ENCODE peak calls at places on chromosome 7, in four cellular contexts. C, T, G and H are unnamed samples.

GRCh38 chr7:123348700-123349099 is 148.9 kb upstream of the SLC13A1 start:
- DNase-seq in G (no peak), T (no peak), C (no peak), H (no peak)

GRCh38 chr7:157785021-157785441 is 448.2 kb downstream of the DNAJB6 start:
- DNase-seq in G (no peak), C (no peak), T (no peak), H (no peak)

GRCh38 chr7:16926283-16926682 is 44.5 kb upstream of the AGR3 start:
- DNase-seq in C (no peak), G (no peak), T (no peak), H (no peak)

GRCh38 chr7:17907014-17907413 is 33.3 kb downstream of the SNX13 start:
- DNase-seq in T (no peak), C (no peak), G (no peak), H (no peak)

GRCh38 chr7:32868116-32868515 is 23.4 kb downstream of the KBTBD2 start:
- DNase-seq in C (no peak), G (no peak), T (no peak), H (no peak)

GRCh38 chr7:135519233-135519688 is 9.4 kb upstream of the CNOT4 start:
- DNase-seq in C (no peak), T (no peak), G (no peak), H (no peak)

GRCh38 chr7:130884437-130885417 is 150.7 kb upstream of the KLF14 start:
- DNase-seq in T (no peak), G (no peak), C (no peak), H (no peak)

GRCh38 chr7:13282377-13282980 is 595.0 kb downstream of the ARL4A start:
- DNase-seq in G (no peak), C (no peak), T (no peak), H (peak)

GRCh38 chr7:139730746-139731612 is 46.8 kb downstream of the HIPK2 start:
- DNase-seq in T (no peak), C (no peak), G (no peak), H (no peak)

DNA sequence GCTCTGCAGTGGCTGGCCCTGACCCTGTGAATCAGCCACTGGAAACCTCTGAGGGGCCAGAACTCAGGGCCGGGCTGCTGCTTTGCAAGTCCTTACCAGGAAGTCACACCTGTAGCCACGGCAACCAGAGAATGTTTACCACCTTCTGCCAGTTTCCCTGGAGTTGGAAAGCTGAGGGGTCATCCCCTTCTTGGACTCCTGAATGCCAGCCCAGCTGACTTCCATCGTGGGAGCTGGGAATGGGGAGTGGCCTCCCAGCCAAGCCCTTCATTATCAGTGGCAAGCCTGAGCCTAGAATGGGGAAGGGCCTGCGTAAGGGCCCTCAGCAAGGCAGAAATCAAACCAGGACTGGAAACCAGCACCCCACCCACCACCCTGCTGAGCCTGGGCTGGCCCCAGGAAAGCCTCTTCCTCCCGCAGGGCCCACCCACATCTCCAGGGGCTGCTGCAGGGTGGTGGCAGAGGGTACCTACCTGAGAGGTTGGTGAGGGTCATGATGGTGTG is 6.5 kb upstream of the CRHR2 start:
- DNase-seq in G (no peak), C (no peak), T (peak), H (no peak)
- TF ChIP-seq USF1 in G (no peak), C (no peak), T (no peak), H (no peak)

GRCh38 chr7:146681487-146681886 is 564.9 kb downstream of the CNTNAP2 start:
- DNase-seq in C (peak), T (no peak), G (no peak), H (no peak)

DNA sequence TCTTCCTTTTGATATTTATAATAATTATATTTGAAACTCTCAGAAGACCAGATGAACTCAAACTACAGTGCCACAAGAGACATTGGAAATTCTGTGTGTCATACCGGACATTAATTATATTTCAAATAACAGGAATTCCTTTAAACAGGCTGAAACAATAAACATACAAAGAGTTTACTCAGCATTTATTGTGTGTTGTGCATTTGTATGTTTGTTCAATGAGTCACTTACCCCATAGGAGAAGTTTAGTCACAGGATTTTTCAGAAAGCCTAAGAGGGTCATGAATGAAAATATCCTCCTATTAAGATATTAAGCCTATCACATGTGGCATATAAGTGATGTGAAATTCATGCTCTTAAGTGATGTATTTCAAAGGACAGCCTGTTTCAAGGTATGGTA is 566.8 kb downstream of the CNTNAP2 start:
- DNase-seq in C (no peak), T (no peak), G (no peak), H (no peak)
- TF ChIP-seq USF1 in C (no peak), T (no peak), G (no peak), H (no peak)

GRCh38 chr7:11233871-11234270 is 260.2 kb downstream of the PHF14 start:
- DNase-seq in G (no peak), C (no peak), T (no peak), H (no peak)

GRCh38 chr7:11232462-11232861 is 258.8 kb downstream of the PHF14 start:
- DNase-seq in T (no peak), G (no peak), C (no peak), H (no peak)

GRCh38 chr7:11224535-11224934 is 250.9 kb downstream of the PHF14 start:
- DNase-seq in C (no peak), T (no peak), G (no peak), H (no peak)

GRCh38 chr7:11231190-11231589 is 257.5 kb downstream of the PHF14 start:
- DNase-seq in C (no peak), T (no peak), G (no peak), H (no peak)

GRCh38 chr7:11228515-11228914 is 254.8 kb downstream of the PHF14 start:
- DNase-seq in G (no peak), T (no peak), C (no peak), H (no peak)
- TF ChIP-seq USF1 in G (no peak), T (no peak), C (no peak), H (no peak)

DNA sequence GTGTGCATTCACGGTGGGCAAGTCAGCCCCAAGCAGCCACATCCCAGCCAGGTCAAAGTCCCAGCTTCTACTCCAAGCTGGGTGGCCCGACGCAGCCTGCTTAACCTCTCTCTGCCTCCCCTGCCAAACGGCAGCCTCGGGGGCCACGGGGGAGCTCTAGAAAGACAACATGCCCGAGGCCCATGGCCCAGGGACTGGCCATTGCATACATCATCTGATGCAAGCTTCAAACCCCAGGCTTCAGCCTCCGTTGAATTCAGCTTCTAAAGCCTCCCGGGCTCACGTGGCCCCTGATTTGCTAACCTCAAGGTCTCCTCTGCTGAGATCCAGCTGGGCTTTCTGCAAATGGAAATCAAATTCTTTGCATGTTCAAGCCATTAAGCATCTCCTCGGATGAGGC is 61.2 kb upstream of the DNAAF5 start:
- DNase-seq in C (no peak), T (peak), G (no peak), H (peak)
- TF ChIP-seq USF1 in C (no peak), T (peak), G (no peak), H (no peak)

GRCh38 chr7:97731736-97732370 is at the start of gene TAC1:
- DNase-seq in G (no peak), T (peak), C (no peak), H (peak)

GRCh38 chr7:97734255-97734654 is 2.4 kb downstream of the TAC1 start:
- DNase-seq in T (no peak), G (no peak), C (no peak), H (no peak)

GRCh38 chr7:97735075-97735474 is 3.2 kb downstream of the TAC1 start:
- DNase-seq in C (no peak), T (no peak), G (no peak), H (no peak)

GRCh38 chr7:97732567-97733275 is 835 bp downstream of the TAC1 start:
- DNase-seq in C (no peak), T (peak), G (no peak), H (peak)

GRCh38 chr7:97733276-97734206 is 1.7 kb downstream of the TAC1 start:
- DNase-seq in G (no peak), C (no peak), T (peak), H (peak)
- TF ChIP-seq USF1 in G (no peak), C (no peak), T (no peak), H (no peak)

DNA sequence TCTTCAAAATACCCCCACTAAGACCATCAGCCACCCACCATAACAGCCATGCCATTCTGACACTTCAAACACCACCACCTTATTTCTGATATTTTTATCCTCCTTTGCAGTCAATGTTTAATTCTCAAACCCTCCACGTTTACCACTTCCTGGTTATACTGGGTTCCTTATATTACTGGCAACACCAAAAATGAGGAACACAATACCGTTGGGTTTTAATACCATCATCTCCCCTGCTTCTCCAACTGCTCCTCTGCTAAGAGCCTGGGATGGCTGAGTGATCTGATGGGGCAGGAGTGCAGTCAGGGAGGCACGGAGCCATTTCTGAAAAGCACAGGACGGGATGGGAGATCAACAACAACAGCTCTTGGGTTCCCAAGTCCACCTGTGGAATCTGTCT is 140.5 kb downstream of the CHCHD3 start:
- DNase-seq in T (no peak), C (no peak), G (no peak), H (no peak)
- TF ChIP-seq USF1 in T (no peak), C (no peak), G (no peak), H (no peak)

DNA sequence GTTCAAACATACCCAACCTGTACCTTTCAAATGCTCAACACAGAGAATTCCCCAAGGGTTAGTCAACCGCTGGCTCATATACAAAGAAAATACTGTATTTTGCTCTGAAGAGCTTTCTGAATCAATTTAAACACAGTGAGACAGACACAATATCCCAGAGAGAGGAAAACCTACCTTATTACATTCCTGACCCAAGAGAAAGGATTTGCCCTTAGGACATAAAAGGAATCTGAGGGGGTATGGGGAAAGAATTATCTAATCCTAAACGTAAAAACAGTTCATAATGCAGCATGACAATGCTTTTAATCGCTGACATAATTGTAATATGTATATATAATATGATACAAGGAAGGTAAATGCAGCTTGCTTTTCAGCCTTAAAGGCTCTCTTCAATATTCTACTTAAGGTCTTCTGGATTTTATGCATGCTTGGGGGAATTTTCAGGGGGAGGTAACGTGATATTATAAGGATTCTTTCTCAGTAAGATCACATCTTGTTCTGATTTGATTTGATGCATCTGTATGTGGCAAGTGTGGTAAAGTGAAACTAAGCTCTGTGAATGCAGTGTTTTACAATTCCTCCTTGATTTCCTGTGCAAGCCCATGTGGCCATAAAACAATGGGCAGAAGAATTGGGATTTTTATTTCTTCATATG is 240.5 kb downstream of the GLI3 start:
- DNase-seq in C (no peak), G (no peak), T (no peak), H (no peak)
- TF ChIP-seq USF1 in C (no peak), G (no peak), T (no peak), H (no peak)

GRCh38 chr7:128697301-128697905 is 25.3 kb downstream of the GARIN1A start:
- DNase-seq in C (no peak), T (peak), G (peak), H (peak)
- TF ChIP-seq USF1 in C (no peak), T (no peak), G (no peak), H (no peak)

DNA sequence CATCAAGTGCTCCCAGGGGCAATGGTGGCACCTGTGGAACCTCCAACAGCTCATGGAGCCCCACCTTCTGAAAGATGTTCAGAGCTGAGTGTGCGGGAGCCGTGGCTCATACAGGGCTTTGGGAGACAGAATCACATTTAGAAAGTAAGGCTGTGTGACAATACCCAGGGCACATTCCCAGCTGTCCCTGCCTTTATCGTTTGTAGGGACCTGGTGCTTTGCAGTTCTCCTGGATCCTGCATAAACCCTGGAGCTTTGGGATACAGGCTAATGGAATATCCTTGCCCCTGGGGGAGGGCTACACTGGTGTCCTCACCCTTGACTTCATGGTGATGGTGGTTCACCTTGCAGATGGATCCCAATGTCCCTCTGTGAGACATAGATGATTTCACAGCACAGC is 134.8 kb upstream of the LAMB4 start:
- DNase-seq in T (no peak), G (no peak), C (no peak), H (no peak)
- TF ChIP-seq USF1 in T (no peak), G (no peak), C (no peak), H (no peak)

GRCh38 chr7:5528815-5529442 is 105.3 kb upstream of the TNRC18 start:
- DNase-seq in T (no peak), G (no peak), C (no peak), H (no peak)

GRCh38 chr7:5526190-5527037 is 102.8 kb upstream of the TNRC18 start:
- DNase-seq in C (no peak), T (peak), G (no peak), H (peak)

GRCh38 chr7:5528071-5528814 is 104.6 kb upstream of the TNRC18 start:
- DNase-seq in G (no peak), C (no peak), T (no peak), H (no peak)

GRCh38 chr7:5523052-5523711 is 99.5 kb upstream of the TNRC18 start:
- DNase-seq in C (no peak), G (no peak), T (no peak), H (no peak)

DNA sequence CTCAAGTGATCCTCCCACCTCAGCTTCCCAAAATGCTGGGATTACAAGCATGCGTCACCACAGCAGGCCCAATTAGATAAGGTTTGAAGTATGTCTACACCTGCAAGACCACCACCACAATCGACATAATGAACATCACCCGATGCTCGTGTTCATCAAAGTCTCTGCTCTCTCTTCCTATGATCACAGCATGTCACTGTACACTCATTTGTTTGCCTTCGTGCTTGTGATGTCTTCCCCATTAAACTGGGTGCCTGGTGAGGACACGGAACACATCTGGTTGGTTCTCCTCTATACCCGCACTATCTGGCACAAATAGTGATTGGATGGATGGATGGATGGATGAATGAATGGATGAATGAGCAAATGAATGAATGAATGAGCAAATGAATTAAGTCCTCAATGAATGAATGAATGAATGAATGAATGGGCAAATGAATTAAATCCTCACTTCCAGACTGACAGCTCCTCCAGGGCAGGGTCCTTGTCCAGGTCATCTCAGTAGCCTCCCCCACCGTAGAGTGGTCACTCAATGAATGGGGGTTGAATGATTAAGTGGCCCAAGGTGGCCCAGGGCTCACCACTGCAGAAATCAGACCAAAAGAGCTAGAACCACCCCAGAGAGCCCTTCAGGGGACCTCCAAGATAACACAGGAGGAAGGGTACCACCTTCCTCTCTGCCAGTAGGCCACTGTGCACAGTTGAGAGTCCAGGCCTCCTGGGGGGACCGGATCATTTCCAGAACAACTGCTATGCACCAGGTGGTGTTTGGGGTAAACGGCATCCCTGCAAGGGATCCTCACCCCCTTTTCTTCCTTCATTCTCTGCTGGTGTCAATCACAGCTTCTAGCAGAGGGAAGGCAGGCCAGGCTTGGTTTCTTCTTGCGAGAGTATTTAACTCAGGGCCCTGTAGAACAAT is 101.9 kb upstream of the TNRC18 start:
- DNase-seq in C (peak), T (no peak), G (no peak), H (peak)
- TF ChIP-seq USF1 in C (no peak), T (no peak), G (peak), H (no peak)